ENCODE peak calls at places on chromosomes 16 and 17, in six cellular contexts. P, H, E, A, M and L are unnamed samples. For H3K36me3, the result is how much of the 10 kb centered on the place peaks cover.

GRCh38 chr16:56450275-56450889 is 750 bp downstream of the NUDT21 start:
- DNase-seq in P (peak), M (no peak), H (no peak), E (no peak), A (no peak), L (no peak)

GRCh38 chr16:74785031-74785430 is 10.4 kb upstream of the FA2H start:
- DNase-seq in M (no peak), H (no peak), P (no peak), A (no peak), E (no peak), L (no peak)

GRCh38 chr16:29831490-29831889 is 11.2 kb downstream of the MVP start:
- DNase-seq in P (no peak), M (no peak), A (no peak), H (no peak), E (peak), L (no peak)

GRCh38 chr16:886084-886543 is 84.7 kb downstream of the LMF1 start:
- DNase-seq in E (no peak), P (no peak), A (no peak), M (no peak), H (no peak), L (no peak)

GRCh38 chr16:8751481-8752311 is 45.7 kb downstream of the TMEM186 start:
- DNase-seq in H (no peak), A (no peak), E (peak), M (no peak), P (no peak), L (no peak)

GRCh38 chr17:21689604-21690003 is 2.7 kb upstream of the KCNJ18 start:
- DNase-seq in A (no peak), E (peak), M (no peak), P (no peak), H (no peak), L (no peak)

GRCh38 chr16:29999605-30000004 is 3.6 kb downstream of the INO80E start:
- DNase-seq in M (no peak), P (no peak), A (no peak), E (no peak), H (no peak), L (no peak)

GRCh38 chr16:49795513-49795912 is 60.4 kb downstream of the ZNF423 start:
- DNase-seq in P (no peak), H (no peak), A (no peak), M (no peak), E (no peak), L (no peak)

GRCh38 chr16:16124438-16124837 is 98.9 kb downstream of the ABCC6 start:
- DNase-seq in E (no peak), P (no peak), A (no peak), M (no peak), H (no peak), L (no peak)

GRCh38 chr17:10125761-10126553 is 72.4 kb downstream of the GAS7 start:
- DNase-seq in M (no peak), P (no peak), E (no peak), A (no peak), H (no peak), L (no peak)

GRCh38 chr16:11528053-11528452 is 58.7 kb downstream of the LITAF start:
- DNase-seq in A (no peak), P (no peak), M (no peak), E (no peak), H (no peak), L (no peak)

GRCh38 chr17:73640691-73641090 is 3.6 kb downstream of the SDK2 start:
- DNase-seq in M (no peak), P (no peak), A (no peak), E (no peak), H (no peak), L (no peak)

GRCh38 chr16:70269471-70269870 is 17.7 kb upstream of the EXOSC6 start:
- DNase-seq in M (no peak), E (no peak), A (no peak), H (no peak), P (no peak), L (no peak)

GRCh38 chr16:12802048-12802447 is 1.6 kb downstream of the CPPED1 start:
- DNase-seq in M (no peak), P (no peak), A (no peak), E (no peak), H (no peak), L (no peak)

GRCh38 chr17:67032382-67032781 is 12.0 kb upstream of the CACNG1 start:
- DNase-seq in P (no peak), E (no peak), M (no peak), H (no peak), A (no peak), L (no peak)

GRCh38 chr16:10616744-10617640 is 36.6 kb upstream of the EMP2 start:
- DNase-seq in E (peak), M (peak), H (no peak), A (no peak), P (no peak), L (no peak)

GRCh38 chr17:51948128-51948527 is 210.4 kb downstream of the CA10 start:
- DNase-seq in M (no peak), P (no peak), E (no peak), H (no peak), A (no peak), L (no peak)

GRCh38 chr16:24150282-24150681 is 105.9 kb upstream of the CACNG3 start:
- DNase-seq in H (no peak), E (no peak), A (no peak), P (no peak), M (no peak), L (no peak)

GRCh38 chr16:31243734-31244670 is 15.8 kb upstream of the ITGAM start:
- DNase-seq in E (no peak), M (no peak), A (no peak), P (peak), H (no peak), L (no peak)

GRCh38 chr16:15961060-15961511 is 11.7 kb downstream of the ABCC1 start:
- DNase-seq in A (peak), P (peak), E (no peak), H (no peak), M (no peak), L (peak)

GRCh38 chr17:16462070-16462864 is 29.7 kb downstream of the LRRC75A start:
- DNase-seq in M (no peak), E (no peak), H (no peak), A (no peak), P (no peak), L (no peak)

GRCh38 chr16:57696240-57696639 is 1.6 kb downstream of the DRC7 start:
- DNase-seq in M (no peak), A (no peak), E (no peak), H (no peak), P (no peak), L (no peak)

GRCh38 chr17:37221865-37222264 is 153.9 kb upstream of the C17orf78 start:
- DNase-seq in A (no peak), H (no peak), E (no peak), P (no peak), M (no peak), L (no peak)
- H3K36me3 ChIP-seq in A (under half), H (under half), E (under half), P (half or more), M (under half), L (under half)

DNA sequence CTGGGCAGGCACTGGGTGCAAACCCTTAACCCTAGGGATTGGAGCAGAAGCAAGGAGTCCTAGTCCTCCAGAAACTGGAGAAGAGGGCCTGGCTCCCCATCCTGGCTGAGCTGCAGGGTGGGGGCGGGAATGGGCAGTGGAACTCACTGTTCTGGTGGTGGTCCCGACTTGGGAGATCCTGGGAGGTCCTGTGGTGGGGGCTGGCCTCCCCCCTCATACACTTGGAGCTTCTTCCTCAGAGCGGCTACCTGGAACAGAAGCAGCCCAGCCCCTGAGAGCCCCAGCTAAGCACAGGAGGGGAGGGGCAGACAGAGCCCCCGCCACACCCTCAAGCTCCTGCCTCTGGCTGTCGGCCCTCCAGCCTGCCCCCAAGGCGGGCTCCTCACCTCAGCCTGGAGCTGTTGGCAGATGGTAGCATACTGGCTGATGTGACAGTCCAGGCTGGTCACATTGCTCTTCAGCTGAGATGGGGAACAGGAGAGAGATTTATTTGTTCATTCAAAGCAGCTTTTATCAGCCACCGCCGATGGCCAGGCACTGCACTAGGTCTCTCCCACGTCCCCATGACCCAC is 15.0 kb downstream of the KIF18B start:
- DNase-seq in H (no peak), E (no peak), P (no peak), A (no peak), M (no peak), L (no peak)
- H3K36me3 ChIP-seq in H (half or more), E (under half), P (half or more), A (under half), M (under half), L (under half)

GRCh38 chr16:3549906-3550305 is 27.3 kb downstream of the NLRC3 start:
- DNase-seq in P (no peak), M (no peak), E (no peak), A (no peak), H (no peak), L (no peak)

GRCh38 chr16:3550851-3551847 is 26.1 kb downstream of the NLRC3 start:
- DNase-seq in E (no peak), H (no peak), P (no peak), M (no peak), A (no peak), L (no peak)

GRCh38 chr16:3546990-3547682 is 30.1 kb downstream of the NLRC3 start:
- DNase-seq in A (no peak), M (no peak), H (no peak), P (no peak), E (no peak), L (no peak)

GRCh38 chr16:3548859-3549258 is 28.3 kb downstream of the NLRC3 start:
- DNase-seq in E (no peak), P (no peak), A (no peak), M (no peak), H (no peak), L (no peak)

DNA sequence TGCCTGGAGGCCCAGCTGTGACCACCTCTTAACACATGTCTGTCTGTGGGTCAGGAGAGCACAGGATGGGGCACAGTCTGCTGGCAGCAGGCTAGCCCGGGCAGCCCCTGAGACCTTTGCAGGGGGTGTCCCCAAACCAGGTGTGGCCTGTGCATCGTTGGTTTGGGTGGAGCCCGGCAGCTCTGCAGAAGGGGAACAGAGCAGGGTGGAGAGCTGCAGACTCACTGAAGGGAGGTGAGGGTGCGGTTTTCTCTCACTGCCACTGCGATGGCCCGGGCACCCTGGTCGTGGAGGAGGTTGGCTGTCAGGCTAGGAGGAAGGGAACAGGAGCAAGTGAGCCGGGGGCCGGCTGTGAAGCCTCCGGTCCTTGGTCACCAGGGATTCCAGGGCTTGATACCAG is 28.8 kb downstream of the NLRC3 start:
- DNase-seq in H (no peak), E (no peak), M (no peak), P (no peak), A (no peak), L (no peak)
- H3K36me3 ChIP-seq in H (under half), E (under half), M (under half), P (half or more), A (half or more), L (under half)

DNA sequence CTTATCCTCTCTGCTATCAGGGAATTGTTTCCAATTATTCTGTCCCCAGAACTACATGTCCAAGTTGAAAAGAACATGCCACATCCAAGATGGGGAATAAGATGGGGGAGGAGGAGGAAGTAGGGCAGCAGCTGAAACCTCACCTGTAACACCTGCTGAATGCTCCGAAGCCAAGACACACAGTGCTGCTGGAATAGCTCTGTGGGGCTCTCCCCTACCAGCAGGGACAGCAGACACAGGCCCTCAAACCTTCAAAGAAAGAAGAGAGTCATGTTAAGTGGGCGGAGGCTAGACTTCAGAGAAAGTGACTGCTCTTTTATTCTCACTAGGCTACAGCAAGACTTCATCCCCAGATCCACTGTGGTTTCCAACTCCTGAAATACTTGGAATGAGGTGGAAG is 13.2 kb downstream of the PELP1 start:
- DNase-seq in A (no peak), H (no peak), E (no peak), P (no peak), M (peak), L (no peak)
- H3K36me3 ChIP-seq in A (under half), H (under half), E (under half), P (half or more), M (under half), L (under half)

DNA sequence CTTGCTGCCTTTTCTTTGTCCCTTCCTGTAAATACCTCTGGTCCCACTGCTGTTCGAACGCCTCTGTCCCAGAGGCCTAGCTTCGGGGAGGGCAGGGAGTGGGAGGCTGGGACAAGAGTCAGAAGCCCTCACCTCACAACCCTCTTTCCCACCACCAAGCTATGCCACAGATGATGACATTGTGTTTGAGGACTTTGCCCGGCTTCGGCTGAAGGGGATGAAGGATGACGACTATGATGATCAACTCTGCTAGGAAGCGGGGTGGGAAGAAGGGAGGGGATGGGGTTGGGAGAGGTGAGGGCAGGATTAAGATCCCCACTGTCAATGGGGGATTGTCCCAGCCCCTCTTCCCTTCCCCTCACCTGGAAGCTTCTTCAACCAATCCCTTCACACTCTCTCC is 10.4 kb downstream of the ARRB2 start:
- DNase-seq in P (no peak), M (no peak), E (no peak), H (no peak), A (no peak), L (no peak)
- H3K36me3 ChIP-seq in P (under half), M (under half), E (under half), H (under half), A (under half), L (under half)

DNA sequence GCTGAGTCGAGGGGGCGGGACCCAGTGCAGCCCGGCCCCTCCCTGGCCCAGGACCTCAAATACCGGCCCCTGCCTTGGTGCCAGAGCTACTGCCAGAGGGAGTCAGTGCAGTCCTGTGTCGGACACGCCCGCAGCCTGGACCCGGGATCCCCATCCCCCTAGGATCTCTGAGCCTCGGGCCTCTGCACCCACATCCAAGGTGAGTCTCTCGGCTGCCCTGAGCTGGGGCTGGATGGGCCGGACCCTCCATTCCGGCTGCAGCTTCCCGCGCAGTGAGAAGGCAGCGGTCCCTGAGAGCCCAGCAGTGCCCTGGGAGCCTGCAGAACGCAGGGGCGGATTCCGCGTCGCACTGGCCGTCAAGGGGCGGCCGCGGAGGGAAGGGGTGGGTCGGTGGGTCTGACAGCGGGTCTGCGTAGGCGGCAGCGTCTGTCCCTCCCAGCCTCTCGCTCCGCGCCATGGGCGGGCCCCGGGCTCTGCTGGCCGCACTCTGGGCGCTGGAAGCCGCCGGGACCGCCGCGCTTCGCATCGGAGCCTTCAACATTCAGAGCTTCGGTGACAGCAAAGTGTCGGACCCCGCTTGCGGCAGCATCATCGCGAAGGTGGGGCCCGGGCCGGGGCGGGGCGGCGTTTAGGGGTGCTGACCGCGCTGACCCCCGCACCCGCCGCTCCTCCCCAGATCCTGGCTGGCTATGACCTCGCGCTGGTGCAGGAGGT is at the start of gene DNASE1L2:
- DNase-seq in H (no peak), E (no peak), M (peak), A (no peak), P (no peak), L (no peak)
- H3K36me3 ChIP-seq in H (under half), E (under half), M (under half), A (under half), P (half or more), L (under half)

DNA sequence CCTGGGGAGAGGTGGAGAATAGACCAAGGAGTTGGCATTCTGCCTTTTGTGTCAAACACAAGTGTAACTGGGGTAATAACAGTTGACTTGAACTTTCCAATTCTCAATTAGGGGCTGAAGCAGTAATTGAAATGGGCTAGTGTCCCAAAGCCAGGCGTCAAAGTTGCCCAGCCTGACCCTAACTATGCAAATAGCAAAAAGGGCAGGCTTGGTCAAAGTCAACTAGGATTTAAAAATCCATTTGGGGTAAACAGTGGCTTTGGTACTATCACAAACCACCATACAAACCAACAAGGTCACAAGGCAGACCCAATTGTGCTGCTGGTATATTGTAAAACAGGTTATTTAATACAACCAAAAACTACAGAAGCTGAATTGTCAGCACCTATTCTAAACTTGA is 18.0 kb downstream of the NFE2L1 start:
- DNase-seq in H (no peak), P (no peak), M (no peak), A (no peak), E (no peak), L (no peak)
- H3K36me3 ChIP-seq in H (under half), P (half or more), M (under half), A (under half), E (under half), L (under half)

GRCh38 chr16:2095315-2095853 is 40.3 kb downstream of the PKD1 start:
- DNase-seq in E (no peak), M (no peak), H (no peak), A (no peak), P (no peak), L (no peak)
- H3K36me3 ChIP-seq in E (under half), M (half or more), H (under half), A (under half), P (under half), L (under half)

GRCh38 chr17:31530391-31530990 is 139.0 kb downstream of the RAB11FIP4 start:
- DNase-seq in P (no peak), E (no peak), M (no peak), H (no peak), A (no peak), L (no peak)
- H3K36me3 ChIP-seq in P (under half), E (under half), M (under half), H (under half), A (half or more), L (half or more)